ENCODE peak calls at places on chromosome 6, in four cellular contexts. J is Peyer's patch, M is foreskin fibroblast, X is lung. G is an unnamed sample.
A peak's percentile ranks its signal among the peaks of the same experiment; 100 is the strongest.

GRCh38 chr6:35370799-35371493 is 28.6 kb downstream of the PPARD start:
- DNase-seq in J (no peak), M (no peak), X (peak; percentile 35), G (no peak)

GRCh38 chr6:109360281-109360680 is 22.0 kb downstream of the CD164 start:
- DNase-seq in J (no peak), M (no peak), X (no peak), G (no peak)

GRCh38 chr6:105616521-105616920 is 213.6 kb upstream of the PREP start:
- DNase-seq in J (no peak), M (peak; percentile 88), X (no peak), G (no peak)

GRCh38 chr6:116667620-116668019 is 946 bp downstream of the ZUP1 start:
- DNase-seq in J (no peak), M (no peak), X (no peak), G (no peak)

GRCh38 chr6:148342146-148343027 is at the start of gene SASH1:
- DNase-seq in J (peak; percentile 76), M (peak; percentile 82), X (peak; percentile 58), G (peak; percentile 21)

GRCh38 chr6:10369896-10370295 is 45.0 kb downstream of the TFAP2A start:
- DNase-seq in J (no peak), M (peak; percentile 65), X (no peak), G (no peak)

GRCh38 chr6:53369051-53369450 is 20.3 kb upstream of the ELOVL5 start:
- DNase-seq in J (no peak), M (no peak), X (no peak), G (no peak)

GRCh38 chr6:159399953-159400352 is 230.8 kb downstream of the FNDC1 start:
- DNase-seq in J (no peak), M (no peak), X (no peak), G (no peak)

GRCh38 chr6:95228636-95229035 is 348.7 kb upstream of the MANEA start:
- DNase-seq in J (no peak), M (no peak), X (no peak), G (no peak)

GRCh38 chr6:170279977-170280688 is 10.7 kb downstream of the DLL1 start:
- DNase-seq in J (peak; percentile 83), M (peak; percentile 46), X (peak; percentile 76), G (no peak)

GRCh38 chr6:7142228-7142801 is 34.6 kb downstream of the RREB1 start:
- DNase-seq in J (no peak), M (no peak), X (no peak), G (no peak)

GRCh38 chr6:98416027-98416426 is 418.3 kb upstream of the POU3F2 start:
- DNase-seq in J (no peak), M (no peak), X (no peak), G (no peak)

GRCh38 chr6:72911463-72912153 is 289.7 kb downstream of the KCNQ5 start:
- DNase-seq in J (no peak), M (peak; percentile 33), X (no peak), G (no peak)

GRCh38 chr6:385614-386013 is 5.9 kb upstream of the IRF4 start:
- DNase-seq in J (no peak), M (no peak), X (no peak), G (no peak)

GRCh38 chr6:163489584-163489983 is 75.1 kb downstream of the QKI start:
- DNase-seq in J (no peak), M (peak; percentile 24), X (no peak), G (no peak)

GRCh38 chr6:164928041-164928321 is 381.4 kb downstream of the C6orf118 start:
- DNase-seq in J (no peak), M (no peak), X (no peak), G (no peak)

GRCh38 chr6:16819752-16820151 is 58.5 kb upstream of the ATXN1 start:
- DNase-seq in J (no peak), M (peak; percentile 71), X (no peak), G (no peak)

GRCh38 chr6:89596056-89596455 is 42.5 kb downstream of the LYRM2 start:
- DNase-seq in J (no peak), M (no peak), X (no peak), G (no peak)

GRCh38 chr6:4210619-4211419 is 75.4 kb upstream of the ECI2 start:
- DNase-seq in J (peak; percentile 78), M (peak; percentile 79), X (peak; percentile 46), G (peak; percentile 28)

GRCh38 chr6:159693128-159693893 is at the start of gene SOD2:
- DNase-seq in J (peak; percentile 92), M (peak; percentile 93), X (peak; percentile 86), G (peak; percentile 89)

GRCh38 chr6:7727150-7727950 is 1.5 kb downstream of the BMP6 start:
- DNase-seq in J (no peak), M (peak; percentile 44), X (no peak), G (peak; percentile 26)

GRCh38 chr6:41286544-41287346 is at the start of gene TREM1:
- DNase-seq in J (peak; percentile 61), M (peak; percentile 65), X (peak; percentile 72), G (no peak)

GRCh38 chr6:68240731-68241130 is 394.4 kb upstream of the ADGRB3 start:
- DNase-seq in J (no peak), M (no peak), X (no peak), G (no peak)

GRCh38 chr6:115782612-115783011 is 278.1 kb downstream of the FRK start:
- DNase-seq in J (no peak), M (peak; percentile 3), X (no peak), G (no peak)

GRCh38 chr6:34201455-34202098 is 35.1 kb upstream of the HMGA1 start:
- DNase-seq in J (no peak), M (peak; percentile 52), X (no peak), G (no peak)

GRCh38 chr6:31048090-31048489 is 37.8 kb downstream of the MUC22 start:
- DNase-seq in J (no peak), M (peak; percentile 40), X (no peak), G (no peak)

GRCh38 chr6:31037692-31038091 is 27.4 kb downstream of the MUC22 start:
- DNase-seq in J (no peak), M (peak; percentile 90), X (no peak), G (no peak)

GRCh38 chr6:31041372-31041974 is 31.2 kb downstream of the MUC22 start:
- DNase-seq in J (no peak), M (no peak), X (no peak), G (no peak)

GRCh38 chr6:31038559-31038958 is 28.3 kb downstream of the MUC22 start:
- DNase-seq in J (no peak), M (no peak), X (no peak), G (no peak)

DNA sequence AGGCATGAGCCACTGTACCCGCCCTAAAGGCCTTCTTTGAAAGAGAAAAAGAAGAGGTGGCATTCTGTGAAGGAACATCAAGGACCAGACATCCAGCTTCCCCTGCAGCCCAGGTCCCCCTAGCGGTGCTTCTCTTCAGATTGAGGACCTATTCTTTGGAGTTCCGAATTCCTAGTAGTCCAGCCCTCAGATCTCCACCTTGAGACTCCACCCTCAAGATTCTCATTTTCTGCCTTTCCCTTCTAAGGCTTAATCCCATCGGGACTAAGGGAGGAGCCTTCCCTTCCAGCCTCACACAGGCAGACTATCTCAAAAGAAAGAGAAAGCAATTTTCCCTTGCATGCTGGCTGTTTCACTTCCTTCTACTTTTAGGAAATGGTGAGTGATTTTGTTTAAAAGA is 32.5 kb downstream of the MUC22 start:
- DNase-seq in J (peak; percentile 58), M (peak; percentile 76), X (peak; percentile 73), G (no peak)
- TF ChIP-seq CTCF in J (no peak), M (peak; percentile 47), X (peak; percentile 27), G (no peak)

GRCh38 chr6:136968831-136969230 is 46.7 kb downstream of the SLC35D3 start:
- DNase-seq in J (no peak), M (no peak), X (no peak), G (no peak)

GRCh38 chr6:136971609-136972008 is 49.5 kb downstream of the SLC35D3 start:
- DNase-seq in J (no peak), M (no peak), X (no peak), G (no peak)

GRCh38 chr6:136969433-136969832 is 47.3 kb downstream of the SLC35D3 start:
- DNase-seq in J (no peak), M (no peak), X (no peak), G (no peak)

GRCh38 chr6:136969930-136970329 is 47.8 kb downstream of the SLC35D3 start:
- DNase-seq in J (no peak), M (no peak), X (no peak), G (no peak)

DNA sequence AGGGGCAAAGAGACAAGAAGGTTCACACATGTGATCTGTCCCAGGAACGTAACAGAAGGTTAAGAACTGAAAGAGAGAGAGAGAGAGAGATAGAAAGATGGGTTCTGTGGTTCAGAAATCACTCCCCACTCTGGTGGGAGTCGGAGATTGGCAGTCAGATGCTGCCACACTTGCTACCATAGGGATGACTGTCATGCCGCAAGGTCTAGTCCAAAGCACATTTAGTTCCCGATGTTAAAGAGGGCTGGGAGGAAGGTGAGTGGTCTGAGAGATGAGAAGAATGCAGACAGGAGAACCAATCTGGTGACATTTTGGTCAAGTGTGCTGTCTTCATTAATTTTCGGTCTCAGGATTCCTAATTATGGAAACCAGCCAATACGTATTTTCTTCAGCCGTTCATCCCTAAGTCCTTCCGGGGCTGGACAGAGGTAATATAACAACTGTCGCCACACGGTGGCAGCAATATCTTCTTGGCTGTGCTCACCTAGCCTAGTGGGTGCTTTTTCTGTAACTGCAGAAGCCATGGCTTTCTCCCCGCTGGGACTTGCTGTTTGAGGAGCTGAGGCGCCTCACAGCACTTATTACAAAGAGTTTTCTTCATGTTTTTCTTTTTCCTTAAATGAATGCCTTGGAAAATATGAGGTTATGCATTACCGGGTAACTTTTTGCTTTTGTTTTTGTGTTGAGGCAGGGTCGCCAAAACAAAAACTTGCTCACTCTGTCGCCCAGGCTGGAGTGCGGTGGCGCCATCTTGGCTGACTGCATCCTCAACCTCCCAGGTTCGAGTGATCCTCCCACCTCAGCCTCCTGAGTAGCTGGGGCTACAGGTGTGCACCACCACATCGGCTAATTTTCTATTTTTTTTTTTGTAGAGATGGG is 46.0 kb downstream of the SLC35D3 start:
- DNase-seq in J (peak; percentile 90), M (peak; percentile 82), X (peak; percentile 76), G (peak; percentile 39)
- TF ChIP-seq CTCF in J (peak; percentile 40), M (peak; percentile 60), X (peak; percentile 56), G (peak; percentile 22)

GRCh38 chr6:156618600-156619205 is 158.5 kb upstream of the ARID1B start:
- DNase-seq in J (no peak), M (no peak), X (peak; percentile 40), G (no peak)
- TF ChIP-seq CTCF in J (no peak), M (no peak), X (no peak), G (no peak)

GRCh38 chr6:113104546-113105325 is 752.4 kb upstream of the MARCKS start:
- DNase-seq in J (no peak), M (no peak), X (no peak), G (no peak)

GRCh38 chr6:113102761-113103160 is 754.4 kb upstream of the MARCKS start:
- DNase-seq in J (no peak), M (peak; percentile 58), X (no peak), G (no peak)

GRCh38 chr6:113103618-113104390 is 753.3 kb upstream of the MARCKS start:
- DNase-seq in J (no peak), M (peak; percentile 84), X (no peak), G (no peak)
- TF ChIP-seq CTCF in J (no peak), M (no peak), X (no peak), G (no peak)

GRCh38 chr6:44675449-44675848 is 287.9 kb downstream of the CDC5L start:
- DNase-seq in J (no peak), M (no peak), X (no peak), G (no peak)
- TF ChIP-seq CTCF in J (no peak), M (no peak), X (no peak), G (no peak)

GRCh38 chr6:75207211-75207984 is 1.5 kb upstream of the COL12A1 start:
- DNase-seq in J (no peak), M (peak; percentile 38), X (no peak), G (peak; percentile 18)
- TF ChIP-seq CTCF in J (no peak), M (no peak), X (no peak), G (no peak)

G was measured in activated B cell treated with CpG ODN at 0.5 μM for 24 hours.